ENCODE peak calls at places on chromosomes 4 and X, in ten cellular contexts. One of them, this sample, is unnamed.

GRCh38 chr4:122822466-122822865 is 4.2 kb upstream of the FGF2 start:
- DNase-seq in Right ventricle myocardium superior: no peak
- DNase-seq in central memory CD4-positive, alpha-beta T cell: no peak
- DNase-seq in astrocyte of the spinal cord: no peak
- DNase-seq in H4: no peak
- DNase-seq in endothelial cell: no peak
- DNase-seq in GOT3: no peak
- DNase-seq in cardiac septum: no peak
- DNase-seq in hepatic stellate cell: no peak
- DNase-seq in T-cell: no peak
- DNase-seq in this sample: no peak

GRCh38 chr4:145902522-145902921 is 36.1 kb downstream of the ZNF827 start:
- DNase-seq in H4: no peak
- DNase-seq in endothelial cell: no peak
- DNase-seq in cardiac septum: no peak
- DNase-seq in hepatic stellate cell: no peak
- DNase-seq in Right ventricle myocardium superior: no peak
- DNase-seq in T-cell: no peak
- DNase-seq in central memory CD4-positive, alpha-beta T cell: no peak
- DNase-seq in GOT3: no peak
- DNase-seq in astrocyte of the spinal cord: no peak
- DNase-seq in this sample: no peak

GRCh38 chr4:183182873-183183725 is 84.0 kb downstream of the WWC2 start:
- DNase-seq in cardiac septum: no peak
- DNase-seq in hepatic stellate cell: peak; percentile 42
- DNase-seq in endothelial cell: peak; percentile 50
- DNase-seq in H4: peak; percentile 94
- DNase-seq in GOT3: no peak
- DNase-seq in central memory CD4-positive, alpha-beta T cell: no peak
- DNase-seq in astrocyte of the spinal cord: peak; percentile 83
- DNase-seq in Right ventricle myocardium superior: peak; percentile 45
- DNase-seq in T-cell: no peak
- DNase-seq in this sample: peak; percentile 84

GRCh38 chr4:95087657-95088455 is 330.1 kb downstream of the BMPR1B start:
- DNase-seq in Right ventricle myocardium superior: no peak
- DNase-seq in cardiac septum: no peak
- DNase-seq in GOT3: no peak
- DNase-seq in H4: peak; percentile 79
- DNase-seq in hepatic stellate cell: no peak
- DNase-seq in central memory CD4-positive, alpha-beta T cell: no peak
- DNase-seq in T-cell: no peak
- DNase-seq in astrocyte of the spinal cord: no peak
- DNase-seq in endothelial cell: no peak
- DNase-seq in this sample: no peak

GRCh38 chr4:26985836-26986235 is 125.2 kb downstream of the STIM2 start:
- DNase-seq in Right ventricle myocardium superior: no peak
- DNase-seq in hepatic stellate cell: no peak
- DNase-seq in astrocyte of the spinal cord: no peak
- DNase-seq in H4: peak; percentile 29
- DNase-seq in central memory CD4-positive, alpha-beta T cell: peak; percentile 66
- DNase-seq in endothelial cell: no peak
- DNase-seq in cardiac septum: no peak
- DNase-seq in T-cell: peak; percentile 35
- DNase-seq in GOT3: no peak
- DNase-seq in this sample: no peak

GRCh38 chr4:22897520-22898108 is 204.9 kb downstream of the GBA3 start:
- DNase-seq in astrocyte of the spinal cord: peak; percentile 33
- DNase-seq in T-cell: no peak
- DNase-seq in cardiac septum: no peak
- DNase-seq in hepatic stellate cell: no peak
- DNase-seq in endothelial cell: peak; percentile 55
- DNase-seq in H4: peak; percentile 40
- DNase-seq in Right ventricle myocardium superior: no peak
- DNase-seq in central memory CD4-positive, alpha-beta T cell: no peak
- DNase-seq in GOT3: no peak
- DNase-seq in this sample: peak; percentile 1

GRCh38 chrX:101370888-101371504 is 15.0 kb downstream of the BTK start:
- DNase-seq in T-cell: no peak
- DNase-seq in cardiac septum: no peak
- DNase-seq in astrocyte of the spinal cord: no peak
- DNase-seq in GOT3: no peak
- DNase-seq in H4: no peak
- DNase-seq in endothelial cell: no peak
- DNase-seq in central memory CD4-positive, alpha-beta T cell: no peak
- DNase-seq in hepatic stellate cell: no peak
- DNase-seq in Right ventricle myocardium superior: no peak
- DNase-seq in this sample: no peak

GRCh38 chrX:56974408-56974807 is 20.9 kb downstream of the SPIN3 start:
- DNase-seq in T-cell: no peak
- DNase-seq in Right ventricle myocardium superior: no peak
- DNase-seq in astrocyte of the spinal cord: no peak
- DNase-seq in endothelial cell: no peak
- DNase-seq in central memory CD4-positive, alpha-beta T cell: no peak
- DNase-seq in H4: no peak
- DNase-seq in cardiac septum: no peak
- DNase-seq in hepatic stellate cell: no peak
- DNase-seq in GOT3: no peak
- DNase-seq in this sample: no peak

GRCh38 chrX:41695464-41695863 is 6.7 kb downstream of the GPR34 start:
- DNase-seq in central memory CD4-positive, alpha-beta T cell: peak; percentile 33
- DNase-seq in cardiac septum: no peak
- DNase-seq in astrocyte of the spinal cord: peak; percentile 23
- DNase-seq in GOT3: no peak
- DNase-seq in hepatic stellate cell: no peak
- DNase-seq in H4: no peak
- DNase-seq in Right ventricle myocardium superior: no peak
- DNase-seq in T-cell: no peak
- DNase-seq in endothelial cell: no peak
- DNase-seq in this sample: no peak

GRCh38 chr4:169244210-169244609 is 26.5 kb downstream of the SH3RF1 start:
- DNase-seq in endothelial cell: no peak
- DNase-seq in central memory CD4-positive, alpha-beta T cell: no peak
- DNase-seq in GOT3: no peak
- DNase-seq in H4: no peak
- DNase-seq in astrocyte of the spinal cord: no peak
- DNase-seq in cardiac septum: no peak
- DNase-seq in T-cell: no peak
- DNase-seq in Right ventricle myocardium superior: no peak
- DNase-seq in hepatic stellate cell: no peak
- DNase-seq in this sample: no peak

GRCh38 chr4:39597695-39598381 is 40.8 kb downstream of the SMIM14 start:
- DNase-seq in astrocyte of the spinal cord: no peak
- DNase-seq in hepatic stellate cell: no peak
- DNase-seq in H4: no peak
- DNase-seq in central memory CD4-positive, alpha-beta T cell: no peak
- DNase-seq in T-cell: no peak
- DNase-seq in GOT3: no peak
- DNase-seq in Right ventricle myocardium superior: no peak
- DNase-seq in cardiac septum: no peak
- DNase-seq in endothelial cell: no peak
- DNase-seq in this sample: no peak

GRCh38 chrX:141469469-141469868 is 115.1 kb downstream of the SPANXA1 start:
- DNase-seq in endothelial cell: no peak
- DNase-seq in Right ventricle myocardium superior: no peak
- DNase-seq in GOT3: no peak
- DNase-seq in central memory CD4-positive, alpha-beta T cell: no peak
- DNase-seq in astrocyte of the spinal cord: no peak
- DNase-seq in cardiac septum: no peak
- DNase-seq in hepatic stellate cell: no peak
- DNase-seq in H4: no peak
- DNase-seq in T-cell: no peak
- DNase-seq in this sample: no peak

GRCh38 chr4:139599594-139600374 is 43.8 kb upstream of the SETD7 start:
- DNase-seq in central memory CD4-positive, alpha-beta T cell: no peak
- DNase-seq in Right ventricle myocardium superior: no peak
- DNase-seq in T-cell: no peak
- DNase-seq in endothelial cell: no peak
- DNase-seq in H4: no peak
- DNase-seq in cardiac septum: no peak
- DNase-seq in GOT3: no peak
- DNase-seq in hepatic stellate cell: no peak
- DNase-seq in astrocyte of the spinal cord: peak; percentile 58
- DNase-seq in this sample: peak; percentile 60

GRCh38 chr4:80202784-80203553 is 5.7 kb downstream of the PRDM8 start:
- DNase-seq in GOT3: no peak
- DNase-seq in H4: no peak
- DNase-seq in central memory CD4-positive, alpha-beta T cell: peak; percentile 59
- DNase-seq in endothelial cell: peak; percentile 44
- DNase-seq in cardiac septum: no peak
- DNase-seq in hepatic stellate cell: peak; percentile 50
- DNase-seq in T-cell: peak; percentile 32
- DNase-seq in Right ventricle myocardium superior: peak; percentile 62
- DNase-seq in astrocyte of the spinal cord: no peak
- DNase-seq in this sample: no peak

GRCh38 chrX:45778621-45779020 is 577.9 kb upstream of the DIPK2B start:
- DNase-seq in hepatic stellate cell: no peak
- DNase-seq in GOT3: no peak
- DNase-seq in astrocyte of the spinal cord: no peak
- DNase-seq in H4: no peak
- DNase-seq in central memory CD4-positive, alpha-beta T cell: no peak
- DNase-seq in T-cell: no peak
- DNase-seq in endothelial cell: no peak
- DNase-seq in Right ventricle myocardium superior: no peak
- DNase-seq in cardiac septum: no peak
- DNase-seq in this sample: no peak

GRCh38 chrX:50430917-50431316 is 39.7 kb downstream of the DGKK start:
- DNase-seq in H4: peak; percentile 2
- DNase-seq in endothelial cell: no peak
- DNase-seq in cardiac septum: no peak
- DNase-seq in Right ventricle myocardium superior: no peak
- DNase-seq in hepatic stellate cell: no peak
- DNase-seq in GOT3: no peak
- DNase-seq in T-cell: no peak
- DNase-seq in astrocyte of the spinal cord: no peak
- DNase-seq in central memory CD4-positive, alpha-beta T cell: no peak
- DNase-seq in this sample: no peak

GRCh38 chr4:828641-829271 is 2.8 kb upstream of the CPLX1 start:
- DNase-seq in T-cell: no peak
- DNase-seq in GOT3: no peak
- DNase-seq in astrocyte of the spinal cord: no peak
- DNase-seq in central memory CD4-positive, alpha-beta T cell: no peak
- DNase-seq in Right ventricle myocardium superior: peak; percentile 56
- DNase-seq in H4: no peak
- DNase-seq in cardiac septum: peak; percentile 77
- DNase-seq in hepatic stellate cell: peak; percentile 63
- DNase-seq in endothelial cell: peak; percentile 42
- DNase-seq in this sample: no peak

GRCh38 chrX:13120017-13120416 is 75.6 kb upstream of the FAM9C start:
- DNase-seq in endothelial cell: no peak
- DNase-seq in Right ventricle myocardium superior: peak; percentile 43
- DNase-seq in hepatic stellate cell: no peak
- DNase-seq in cardiac septum: no peak
- DNase-seq in T-cell: no peak
- DNase-seq in central memory CD4-positive, alpha-beta T cell: no peak
- DNase-seq in GOT3: no peak
- DNase-seq in astrocyte of the spinal cord: peak; percentile 41
- DNase-seq in H4: no peak
- DNase-seq in this sample: no peak

GRCh38 chrX:39891781-39892180 is 206.0 kb downstream of the BCOR start:
- DNase-seq in central memory CD4-positive, alpha-beta T cell: no peak
- DNase-seq in cardiac septum: no peak
- DNase-seq in H4: no peak
- DNase-seq in endothelial cell: no peak
- DNase-seq in hepatic stellate cell: no peak
- DNase-seq in T-cell: no peak
- DNase-seq in astrocyte of the spinal cord: no peak
- DNase-seq in Right ventricle myocardium superior: no peak
- DNase-seq in GOT3: no peak
- DNase-seq in this sample: no peak

GRCh38 chrX:106898462-106898861 is 4.7 kb downstream of the RIPPLY1 start:
- DNase-seq in T-cell: no peak
- DNase-seq in astrocyte of the spinal cord: peak; percentile 58
- DNase-seq in cardiac septum: no peak
- DNase-seq in hepatic stellate cell: peak; percentile 20
- DNase-seq in GOT3: no peak
- DNase-seq in endothelial cell: peak; percentile 11
- DNase-seq in central memory CD4-positive, alpha-beta T cell: peak; percentile 29
- DNase-seq in H4: peak; percentile 48
- DNase-seq in Right ventricle myocardium superior: no peak
- DNase-seq in this sample: no peak

GRCh38 chrX:13923845-13924244 is 105.8 kb downstream of the GEMIN8 start:
- DNase-seq in astrocyte of the spinal cord: no peak
- DNase-seq in cardiac septum: no peak
- DNase-seq in central memory CD4-positive, alpha-beta T cell: no peak
- DNase-seq in H4: no peak
- DNase-seq in T-cell: no peak
- DNase-seq in endothelial cell: no peak
- DNase-seq in GOT3: no peak
- DNase-seq in hepatic stellate cell: no peak
- DNase-seq in Right ventricle myocardium superior: no peak
- DNase-seq in this sample: no peak

GRCh38 chrX:154487518-154488290 is 1.3 kb upstream of the UBL4A start:
- DNase-seq in hepatic stellate cell: no peak
- DNase-seq in Right ventricle myocardium superior: no peak
- DNase-seq in endothelial cell: no peak
- DNase-seq in astrocyte of the spinal cord: no peak
- DNase-seq in GOT3: no peak
- DNase-seq in central memory CD4-positive, alpha-beta T cell: no peak
- DNase-seq in H4: no peak
- DNase-seq in T-cell: no peak
- DNase-seq in cardiac septum: no peak
- DNase-seq in this sample: no peak

GRCh38 chr4:42570221-42570620 is 86.7 kb downstream of the ATP8A1 start:
- DNase-seq in astrocyte of the spinal cord: no peak
- DNase-seq in Right ventricle myocardium superior: peak; percentile 83
- DNase-seq in GOT3: no peak
- DNase-seq in endothelial cell: no peak
- DNase-seq in central memory CD4-positive, alpha-beta T cell: no peak
- DNase-seq in T-cell: no peak
- DNase-seq in cardiac septum: peak; percentile 78
- DNase-seq in H4: no peak
- DNase-seq in hepatic stellate cell: no peak
- DNase-seq in this sample: no peak

GRCh38 chr4:108941914-108942379 is 179.1 kb upstream of the ETNPPL start:
- DNase-seq in GOT3: no peak
- DNase-seq in cardiac septum: no peak
- DNase-seq in hepatic stellate cell: no peak
- DNase-seq in H4: no peak
- DNase-seq in astrocyte of the spinal cord: no peak
- DNase-seq in endothelial cell: no peak
- DNase-seq in central memory CD4-positive, alpha-beta T cell: no peak
- DNase-seq in T-cell: no peak
- DNase-seq in Right ventricle myocardium superior: no peak
- DNase-seq in this sample: no peak

GRCh38 chr4:135120190-135120589 is 918.6 kb upstream of the PABPC4L start:
- DNase-seq in endothelial cell: no peak
- DNase-seq in Right ventricle myocardium superior: no peak
- DNase-seq in GOT3: no peak
- DNase-seq in H4: peak; percentile 19
- DNase-seq in T-cell: no peak
- DNase-seq in cardiac septum: no peak
- DNase-seq in central memory CD4-positive, alpha-beta T cell: no peak
- DNase-seq in hepatic stellate cell: peak; percentile 9
- DNase-seq in astrocyte of the spinal cord: peak; percentile 13
- DNase-seq in this sample: no peak

GRCh38 chr4:523601-524000 is 24.6 kb downstream of the PIGG start:
- DNase-seq in GOT3: no peak
- DNase-seq in T-cell: no peak
- DNase-seq in endothelial cell: no peak
- DNase-seq in hepatic stellate cell: no peak
- DNase-seq in H4: no peak
- DNase-seq in astrocyte of the spinal cord: no peak
- DNase-seq in Right ventricle myocardium superior: no peak
- DNase-seq in central memory CD4-positive, alpha-beta T cell: no peak
- DNase-seq in cardiac septum: no peak
- DNase-seq in this sample: no peak

GRCh38 chr4:37953620-37954325 is 6.4 kb upstream of the PTTG2 start:
- DNase-seq in astrocyte of the spinal cord: peak; percentile 30
- DNase-seq in hepatic stellate cell: peak; percentile 44
- DNase-seq in H4: peak; percentile 41
- DNase-seq in T-cell: no peak
- DNase-seq in GOT3: no peak
- DNase-seq in Right ventricle myocardium superior: no peak
- DNase-seq in cardiac septum: no peak
- DNase-seq in endothelial cell: no peak
- DNase-seq in central memory CD4-positive, alpha-beta T cell: no peak
- DNase-seq in this sample: no peak

This sample was measured in non-pigmented ciliary epithelial cell.